ENCODE peak calls at places on chromosomes 5 and 9, in eight cellular contexts. T, X, A, Q, P, J, F and C are unnamed samples.

GRCh38 chr9:71691036-71691435 is 77.3 kb downstream of the CEMIP2 start:
- DNase-seq in T (no peak), X (no peak), A (no peak), Q (no peak), P (no peak), J (no peak), F (no peak), C (no peak)

GRCh38 chr9:35333551-35333950 is 156.4 kb upstream of the RUSC2 start:
- DNase-seq in T (no peak), X (no peak), A (no peak), Q (peak), P (no peak), J (peak), F (no peak), C (no peak)

GRCh38 chr5:32600057-32600622 is 14.8 kb downstream of the SUB1 start:
- DNase-seq in T (no peak), X (peak), A (no peak), Q (peak), P (peak), J (peak), F (no peak), C (no peak)

GRCh38 chr9:83007521-83008300 is 55.2 kb downstream of the RASEF start:
- DNase-seq in T (no peak), X (no peak), A (no peak), Q (no peak), P (no peak), J (no peak), F (no peak), C (no peak)

GRCh38 chr5:149386166-149386565 is 7.1 kb upstream of the IL17B start:
- DNase-seq in T (no peak), X (no peak), A (peak), Q (no peak), P (no peak), J (no peak), F (no peak), C (no peak)

GRCh38 chr5:154446183-154447073 is 631 bp downstream of the SAP30L start:
- DNase-seq in T (peak), X (peak), A (peak), Q (peak), P (peak), J (peak), F (peak), C (peak)

GRCh38 chr9:126456802-126457547 is 130.3 kb downstream of the MVB12B start:
- DNase-seq in T (peak), X (no peak), A (no peak), Q (no peak), P (no peak), J (no peak), F (peak), C (no peak)

GRCh38 chr5:104538835-104539234 is 976.2 kb upstream of the NUDT12 start:
- DNase-seq in T (no peak), X (no peak), A (no peak), Q (no peak), P (no peak), J (no peak), F (peak), C (no peak)

GRCh38 chr9:83505282-83505681 is 32.9 kb downstream of the FRMD3 start:
- DNase-seq in T (no peak), X (no peak), A (no peak), Q (no peak), P (no peak), J (no peak), F (no peak), C (no peak)

GRCh38 chr5:120164989-120165388 is 299.1 kb upstream of the PRR16 start:
- DNase-seq in T (no peak), X (no peak), A (no peak), Q (no peak), P (peak), J (no peak), F (no peak), C (no peak)

GRCh38 chr5:75681125-75681830 is 36.0 kb downstream of the POC5 start:
- DNase-seq in T (no peak), X (no peak), A (no peak), Q (no peak), P (no peak), J (peak), F (no peak), C (peak)

GRCh38 chr9:35906923-35907699 is 1.1 kb downstream of the HRCT1 start:
- DNase-seq in T (peak), X (peak), A (peak), Q (no peak), P (peak), J (peak), F (peak), C (no peak)

GRCh38 chr5:107555425-107556090 is 115.2 kb downstream of the EFNA5 start:
- DNase-seq in T (no peak), X (no peak), A (no peak), Q (no peak), P (no peak), J (peak), F (no peak), C (no peak)

GRCh38 chr5:159262859-159263568 is at the start of gene UBLCP1:
- DNase-seq in T (peak), X (peak), A (peak), Q (peak), P (peak), J (peak), F (peak), C (peak)
- TF ChIP-seq POLR2A in T (peak), X (no peak), A (peak), Q (peak), P (peak), J (peak), F (peak), C (peak)

GRCh38 chr9:76655970-76656369 is 108.3 kb upstream of the PCA3 start:
- DNase-seq in T (no peak), X (no peak), A (no peak), Q (no peak), P (no peak), J (no peak), F (no peak), C (no peak)

GRCh38 chr9:76657265-76657664 is 107.0 kb upstream of the PCA3 start:
- DNase-seq in T (no peak), X (no peak), A (no peak), Q (no peak), P (no peak), J (no peak), F (no peak), C (no peak)

GRCh38 chr9:76654575-76654974 is 109.7 kb upstream of the PCA3 start:
- DNase-seq in T (no peak), X (no peak), A (no peak), Q (no peak), P (no peak), J (peak), F (no peak), C (no peak)

GRCh38 chr9:76654051-76654461 is 110.2 kb upstream of the PCA3 start:
- DNase-seq in T (no peak), X (no peak), A (no peak), Q (no peak), P (no peak), J (no peak), F (no peak), C (no peak)

GRCh38 chr9:76655121-76655531 is 109.1 kb upstream of the PCA3 start:
- DNase-seq in T (no peak), X (no peak), A (no peak), Q (no peak), P (no peak), J (no peak), F (no peak), C (peak)
- TF ChIP-seq POLR2A in T (no peak), X (no peak), A (no peak), Q (no peak), P (no peak), J (no peak), F (no peak), C (no peak)

GRCh38 chr9:5611321-5612186 is 17.4 kb upstream of the RIC1 start:
- DNase-seq in T (no peak), X (no peak), A (no peak), Q (no peak), P (no peak), J (no peak), F (no peak), C (no peak)

GRCh38 chr9:5610491-5610890 is 18.4 kb upstream of the RIC1 start:
- DNase-seq in T (no peak), X (no peak), A (no peak), Q (no peak), P (no peak), J (no peak), F (no peak), C (no peak)

GRCh38 chr9:5614192-5614591 is 14.7 kb upstream of the RIC1 start:
- DNase-seq in T (no peak), X (no peak), A (no peak), Q (no peak), P (no peak), J (no peak), F (no peak), C (no peak)

GRCh38 chr9:5612187-5612535 is 16.7 kb upstream of the RIC1 start:
- DNase-seq in T (no peak), X (no peak), A (no peak), Q (no peak), P (peak), J (no peak), F (no peak), C (no peak)

GRCh38 chr9:5608298-5609254 is 20.3 kb upstream of the RIC1 start:
- DNase-seq in T (no peak), X (no peak), A (no peak), Q (no peak), P (peak), J (no peak), F (peak), C (no peak)
- TF ChIP-seq POLR2A in T (no peak), X (no peak), A (no peak), Q (no peak), P (no peak), J (no peak), F (no peak), C (peak)

GRCh38 chr5:169442354-169443248 is 141.0 kb upstream of the SPDL1 start:
- DNase-seq in T (no peak), X (no peak), A (no peak), Q (no peak), P (no peak), J (no peak), F (no peak), C (no peak)
- TF ChIP-seq POLR2A in T (no peak), X (no peak), A (no peak), Q (no peak), P (no peak), J (no peak), F (no peak), C (no peak)